ENCODE peak calls at places on chromosome 3, in eight cellular contexts. Y, U, M, E, R, T, G and F are unnamed samples.

GRCh38 chr3:139319428-139320402 is 24.1 kb upstream of the MRPS22 start:
- DNase-seq in Y (no peak), U (peak), M (peak), E (no peak), R (no peak), T (no peak), G (peak), F (no peak)

GRCh38 chr3:48784426-48785120 is 63.1 kb downstream of the PRKAR2A start:
- DNase-seq in Y (no peak), U (peak), M (no peak), E (no peak), R (no peak), T (no peak), G (no peak), F (no peak)

GRCh38 chr3:52469001-52469400 is 13.6 kb downstream of the NISCH start:
- DNase-seq in Y (no peak), U (no peak), M (no peak), E (no peak), R (no peak), T (no peak), G (no peak), F (no peak)

GRCh38 chr3:158753814-158754213 is 21.6 kb upstream of the RARRES1 start:
- DNase-seq in Y (no peak), U (no peak), M (no peak), E (no peak), R (no peak), T (no peak), G (no peak), F (no peak)

GRCh38 chr3:114120211-114120610 is 58.6 kb downstream of the DRD3 start:
- DNase-seq in Y (no peak), U (no peak), M (no peak), E (no peak), R (no peak), T (no peak), G (no peak), F (no peak)

GRCh38 chr3:37740471-37740870 is 121.2 kb upstream of the CTDSPL start:
- DNase-seq in Y (no peak), U (no peak), M (no peak), E (no peak), R (no peak), T (no peak), G (no peak), F (no peak)

GRCh38 chr3:153146191-153147053 is 15.6 kb upstream of the RAP2B start:
- DNase-seq in Y (no peak), U (no peak), M (no peak), E (no peak), R (no peak), T (no peak), G (no peak), F (no peak)

GRCh38 chr3:42216820-42217416 is 49.1 kb downstream of the CCK start:
- DNase-seq in Y (no peak), U (no peak), M (no peak), E (peak), R (no peak), T (no peak), G (no peak), F (no peak)

GRCh38 chr3:127887321-127887720 is 27.7 kb upstream of the KBTBD12 start:
- DNase-seq in Y (no peak), U (no peak), M (no peak), E (no peak), R (no peak), T (no peak), G (no peak), F (no peak)

GRCh38 chr3:50347187-50347813 is 1.8 kb upstream of the ZMYND10 start:
- DNase-seq in Y (peak), U (peak), M (peak), E (peak), R (peak), T (no peak), G (peak), F (peak)

GRCh38 chr3:128412180-128413002 is 54.3 kb downstream of the DNAJB8 start:
- DNase-seq in Y (no peak), U (no peak), M (no peak), E (no peak), R (no peak), T (no peak), G (no peak), F (no peak)

GRCh38 chr3:194377708-194378107 is 8.2 kb upstream of the LRRC15 start:
- DNase-seq in Y (no peak), U (no peak), M (no peak), E (no peak), R (no peak), T (no peak), G (no peak), F (no peak)

GRCh38 chr3:59308684-59309083 is 258.9 kb upstream of the CFAP20DC start:
- DNase-seq in Y (no peak), U (no peak), M (no peak), E (no peak), R (no peak), T (no peak), G (no peak), F (no peak)
- TF ChIP-seq CTCF in Y (no peak), U (peak), M (peak), E (no peak), R (no peak), T (no peak), G (peak), F (no peak)

DNA sequence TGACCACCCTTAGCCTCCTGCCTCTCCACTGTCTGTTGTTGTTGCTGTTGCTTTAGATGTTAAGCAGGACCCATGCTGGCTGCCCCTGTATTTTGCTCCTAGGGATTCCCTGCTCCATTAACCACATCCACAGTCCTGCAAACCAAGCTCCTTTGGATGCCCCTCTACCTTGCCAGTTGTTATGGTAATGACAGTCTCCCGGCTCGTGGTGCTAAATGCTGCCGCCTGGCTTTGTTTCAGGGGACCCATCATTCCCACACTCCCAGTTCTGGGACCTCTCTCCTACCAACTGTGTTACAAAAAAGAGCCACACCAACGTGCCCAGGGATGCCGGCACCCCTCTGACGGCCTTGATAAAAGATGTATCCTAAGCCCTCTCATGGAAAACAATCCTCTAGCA is 15.5 kb upstream of the MCCC1 start:
- DNase-seq in Y (no peak), U (no peak), M (no peak), E (no peak), R (no peak), T (no peak), G (no peak), F (no peak)
- TF ChIP-seq CTCF in Y (no peak), U (no peak), M (no peak), E (no peak), R (no peak), T (no peak), G (no peak), F (no peak)

DNA sequence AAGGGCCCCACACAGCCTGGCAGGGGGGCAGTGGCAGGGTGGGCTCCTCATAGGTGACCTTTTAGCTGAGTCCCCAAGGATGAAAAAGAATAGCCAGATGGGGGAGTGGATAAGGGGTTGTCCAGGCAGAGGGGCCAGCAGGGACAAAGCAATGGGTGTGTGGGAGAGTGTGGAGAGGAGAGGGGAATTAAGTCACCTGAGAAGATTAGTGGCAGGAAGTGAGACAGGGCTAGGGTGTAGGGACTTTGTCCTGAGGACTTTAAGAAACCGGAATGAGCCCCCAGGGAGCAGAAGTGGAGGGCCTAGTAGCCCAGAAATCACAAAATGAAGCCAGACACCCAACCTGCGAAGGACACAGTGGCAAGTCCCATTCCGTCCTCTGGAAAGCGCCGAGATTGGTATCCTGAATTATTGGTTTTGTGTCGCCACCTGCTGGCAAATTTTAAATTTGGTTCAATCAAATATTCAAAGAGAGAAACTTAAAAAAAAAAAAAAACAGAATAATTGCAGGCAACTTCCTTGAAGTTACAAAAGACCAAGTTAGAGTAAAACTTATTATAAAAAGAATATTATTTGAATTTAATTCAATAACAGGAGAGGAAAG is 78.1 kb upstream of the SLC25A36 start:
- DNase-seq in Y (no peak), U (peak), M (peak), E (no peak), R (no peak), T (no peak), G (peak), F (peak)
- TF ChIP-seq CTCF in Y (peak), U (peak), M (peak), E (peak), R (no peak), T (no peak), G (peak), F (peak)

GRCh38 chr3:6394944-6395343 is 466.0 kb upstream of the GRM7 start:
- DNase-seq in Y (no peak), U (no peak), M (no peak), E (no peak), R (no peak), T (no peak), G (no peak), F (no peak)

GRCh38 chr3:6392123-6392522 is 468.8 kb upstream of the GRM7 start:
- DNase-seq in Y (no peak), U (no peak), M (no peak), E (no peak), R (no peak), T (no peak), G (no peak), F (no peak)
- TF ChIP-seq CTCF in Y (no peak), U (no peak), M (no peak), E (no peak), R (no peak), T (no peak), G (no peak), F (no peak)

GRCh38 chr3:119418641-119419040 is 44.8 kb downstream of the TMEM39A start:
- DNase-seq in Y (no peak), U (peak), M (no peak), E (no peak), R (no peak), T (no peak), G (no peak), F (no peak)

GRCh38 chr3:119418091-119418512 is 45.3 kb downstream of the TMEM39A start:
- DNase-seq in Y (peak), U (peak), M (no peak), E (no peak), R (no peak), T (no peak), G (no peak), F (no peak)

GRCh38 chr3:119420196-119420595 is 43.2 kb downstream of the TMEM39A start:
- DNase-seq in Y (no peak), U (no peak), M (no peak), E (no peak), R (no peak), T (no peak), G (no peak), F (no peak)
- TF ChIP-seq CTCF in Y (no peak), U (peak), M (peak), E (no peak), R (no peak), T (no peak), G (no peak), F (no peak)

DNA sequence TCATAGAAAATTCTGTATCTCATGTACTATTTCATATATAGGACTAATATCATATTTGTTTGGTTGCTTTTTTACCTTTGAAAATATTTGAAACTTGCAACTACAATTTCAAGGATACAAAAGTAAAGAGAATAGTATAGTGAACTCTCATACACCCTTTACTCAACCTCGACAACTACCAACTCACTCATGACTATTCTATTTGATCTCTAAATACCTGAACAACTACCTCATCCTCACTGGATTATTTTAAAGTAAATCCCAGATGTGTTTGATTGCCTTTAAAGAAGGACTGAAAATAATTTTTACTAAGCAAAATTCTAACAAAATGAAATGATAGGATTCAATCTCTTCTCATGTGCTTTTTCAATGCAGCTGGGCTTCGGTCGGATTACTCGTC is 12.1 kb downstream of the TMPRSS7 start:
- DNase-seq in Y (no peak), U (no peak), M (no peak), E (no peak), R (no peak), T (no peak), G (no peak), F (no peak)
- TF ChIP-seq CTCF in Y (no peak), U (no peak), M (no peak), E (no peak), R (no peak), T (no peak), G (no peak), F (no peak)

GRCh38 chr3:190120161-190121060 is at the start of gene P3H2:
- DNase-seq in Y (peak), U (peak), M (peak), E (no peak), R (peak), T (peak), G (peak), F (peak)
- TF ChIP-seq CTCF in Y (peak), U (peak), M (peak), E (no peak), R (peak), T (no peak), G (peak), F (no peak)

DNA sequence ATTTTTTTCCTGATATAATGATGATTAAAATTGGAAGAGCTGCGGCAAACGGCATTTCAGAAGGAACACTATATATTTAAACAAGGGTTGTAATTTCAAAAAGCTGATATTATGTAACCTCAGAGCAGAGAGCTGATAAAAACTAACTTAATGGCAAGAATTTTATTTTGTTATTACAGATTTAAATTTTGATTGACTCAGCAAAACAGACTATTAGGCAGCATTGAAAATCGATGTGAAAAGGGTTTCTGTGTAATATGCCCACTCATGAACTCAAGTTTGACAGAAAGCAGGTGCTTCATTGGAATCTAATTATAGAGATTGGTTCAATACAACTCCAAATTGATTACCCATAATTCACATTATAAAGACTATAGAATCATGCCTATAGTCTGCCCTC is 24.9 kb upstream of the LRIG1 start:
- DNase-seq in Y (no peak), U (no peak), M (no peak), E (no peak), R (no peak), T (no peak), G (no peak), F (no peak)
- TF ChIP-seq CTCF in Y (no peak), U (no peak), M (no peak), E (no peak), R (no peak), T (no peak), G (no peak), F (no peak)

GRCh38 chr3:123409443-123410148 is 39.3 kb downstream of the ADCY5 start:
- DNase-seq in Y (peak), U (no peak), M (no peak), E (no peak), R (no peak), T (no peak), G (peak), F (no peak)

GRCh38 chr3:123410149-123410515 is 38.8 kb downstream of the ADCY5 start:
- DNase-seq in Y (peak), U (no peak), M (no peak), E (no peak), R (no peak), T (no peak), G (no peak), F (no peak)

GRCh38 chr3:123412811-123413588 is 35.9 kb downstream of the ADCY5 start:
- DNase-seq in Y (peak), U (peak), M (no peak), E (no peak), R (no peak), T (no peak), G (peak), F (no peak)

GRCh38 chr3:123411340-123412040 is 37.4 kb downstream of the ADCY5 start:
- DNase-seq in Y (peak), U (no peak), M (no peak), E (no peak), R (no peak), T (no peak), G (no peak), F (no peak)

DNA sequence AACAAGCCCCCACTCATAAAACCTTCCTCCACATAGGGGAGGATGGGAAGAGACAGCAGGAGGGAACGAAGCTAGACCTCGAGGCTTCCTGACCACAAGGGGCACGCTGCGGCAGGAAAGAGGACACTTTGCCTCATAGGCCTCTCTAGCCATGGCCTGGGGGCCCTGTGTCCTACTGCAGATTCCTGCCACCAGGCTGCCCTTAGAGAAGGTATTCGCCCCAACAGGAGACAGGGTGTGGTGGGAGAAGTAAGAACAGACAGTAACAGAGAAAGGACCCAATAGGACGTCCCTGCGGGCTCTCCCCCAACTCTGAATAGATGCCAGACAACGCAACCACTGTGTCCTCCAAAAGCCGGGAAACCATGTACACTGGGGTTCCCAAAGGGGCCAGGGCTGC is 36.8 kb downstream of the ADCY5 start:
- DNase-seq in Y (no peak), U (no peak), M (no peak), E (no peak), R (no peak), T (no peak), G (no peak), F (no peak)
- TF ChIP-seq CTCF in Y (no peak), U (no peak), M (peak), E (no peak), R (no peak), T (no peak), G (no peak), F (no peak)